ENCODE peak calls at places on chromosomes 1 and 21, in seven cellular contexts. F is ovary, R is RWPE1, Z is mammary epithelial cell, J is HL-60, G is cardiac fibroblast, X is WTC11. W is an unnamed sample.

GRCh38 chr1:94125551-94126514 is 4.9 kb upstream of the ABCA4 start:
- DNase-seq in F (no peak), R (no peak), Z (peak; percentile 20), J (no peak), G (no peak), X (no peak), W (no peak)

GRCh38 chr1:192810253-192810880 is 1.5 kb downstream of the RGS2 start:
- DNase-seq in F (no peak), R (no peak), Z (no peak), J (peak; percentile 89), G (peak; percentile 82), X (no peak), W (peak; percentile 58)

GRCh38 chr1:65979645-65980044 is 186.9 kb downstream of the PDE4B start:
- DNase-seq in F (no peak), R (no peak), Z (no peak), J (no peak), G (no peak), X (no peak), W (no peak)

GRCh38 chr1:205313681-205314308 is 7.8 kb downstream of the NUAK2 start:
- DNase-seq in F (peak; percentile 82), R (no peak), Z (no peak), J (peak; percentile 39), G (peak; percentile 84), X (peak; percentile 82), W (peak; percentile 60)

GRCh38 chr1:161335796-161336195 is 21.6 kb downstream of the SDHC start:
- DNase-seq in F (no peak), R (no peak), Z (no peak), J (no peak), G (peak; percentile 13), X (no peak), W (no peak)

GRCh38 chr1:168320805-168321577 is 40.3 kb downstream of the TBX19 start:
- DNase-seq in F (peak; percentile 42), R (peak; percentile 88), Z (peak; percentile 87), J (no peak), G (peak; percentile 92), X (no peak), W (no peak)

GRCh38 chr1:167551359-167551758 is 2.2 kb downstream of the CREG1 start:
- DNase-seq in F (no peak), R (no peak), Z (no peak), J (peak; percentile 43), G (no peak), X (no peak), W (peak; percentile 59)

GRCh38 chr21:43302356-43302700 is 124.6 kb downstream of the SIK1 start:
- DNase-seq in F (peak; percentile 34), R (no peak), Z (no peak), J (no peak), G (no peak), X (no peak), W (no peak)

GRCh38 chr1:41467673-41468072 is 16.8 kb downstream of the EDN2 start:
- DNase-seq in F (no peak), R (no peak), Z (no peak), J (no peak), G (no peak), X (no peak), W (no peak)

GRCh38 chr1:19430121-19431068 is 54.9 kb downstream of the CAPZB start:
- DNase-seq in F (peak; percentile 40), R (peak; percentile 70), Z (peak; percentile 59), J (no peak), G (peak; percentile 76), X (no peak), W (no peak)

GRCh38 chr1:85494957-85495266 is 30.0 kb upstream of the DDAH1 start:
- DNase-seq in F (no peak), R (peak; percentile 29), Z (peak; percentile 70), J (no peak), G (peak; percentile 54), X (no peak), W (no peak)

GRCh38 chr1:200641175-200641489 is 20.6 kb upstream of the KIF14 start:
- DNase-seq in F (no peak), R (peak; percentile 68), Z (no peak), J (no peak), G (peak; percentile 33), X (no peak), W (no peak)

GRCh38 chr1:94863919-94864318 is 43.8 kb downstream of the SLC44A3 start:
- DNase-seq in F (peak; percentile 55), R (peak; percentile 80), Z (peak; percentile 84), J (no peak), G (peak; percentile 95), X (no peak), W (no peak)

GRCh38 chr1:153677718-153678518 is 570 bp upstream of the NPR1 start:
- DNase-seq in F (peak; percentile 69), R (peak; percentile 60), Z (peak; percentile 29), J (peak; percentile 49), G (peak; percentile 70), X (peak; percentile 78), W (no peak)

GRCh38 chr21:30623362-30623761 is 2.9 kb downstream of the KRTAP20-4 start:
- DNase-seq in F (no peak), R (no peak), Z (no peak), J (no peak), G (no peak), X (no peak), W (no peak)

GRCh38 chr1:12052008-12052573 is 11.0 kb upstream of the TNFRSF8 start:
- DNase-seq in F (peak; percentile 79), R (peak; percentile 88), Z (peak; percentile 79), J (peak; percentile 28), G (peak; percentile 85), X (no peak), W (peak; percentile 66)

GRCh38 chr1:43468403-43468802 is 14.7 kb upstream of the HYI start:
- DNase-seq in F (no peak), R (no peak), Z (no peak), J (no peak), G (no peak), X (no peak), W (no peak)

DNA sequence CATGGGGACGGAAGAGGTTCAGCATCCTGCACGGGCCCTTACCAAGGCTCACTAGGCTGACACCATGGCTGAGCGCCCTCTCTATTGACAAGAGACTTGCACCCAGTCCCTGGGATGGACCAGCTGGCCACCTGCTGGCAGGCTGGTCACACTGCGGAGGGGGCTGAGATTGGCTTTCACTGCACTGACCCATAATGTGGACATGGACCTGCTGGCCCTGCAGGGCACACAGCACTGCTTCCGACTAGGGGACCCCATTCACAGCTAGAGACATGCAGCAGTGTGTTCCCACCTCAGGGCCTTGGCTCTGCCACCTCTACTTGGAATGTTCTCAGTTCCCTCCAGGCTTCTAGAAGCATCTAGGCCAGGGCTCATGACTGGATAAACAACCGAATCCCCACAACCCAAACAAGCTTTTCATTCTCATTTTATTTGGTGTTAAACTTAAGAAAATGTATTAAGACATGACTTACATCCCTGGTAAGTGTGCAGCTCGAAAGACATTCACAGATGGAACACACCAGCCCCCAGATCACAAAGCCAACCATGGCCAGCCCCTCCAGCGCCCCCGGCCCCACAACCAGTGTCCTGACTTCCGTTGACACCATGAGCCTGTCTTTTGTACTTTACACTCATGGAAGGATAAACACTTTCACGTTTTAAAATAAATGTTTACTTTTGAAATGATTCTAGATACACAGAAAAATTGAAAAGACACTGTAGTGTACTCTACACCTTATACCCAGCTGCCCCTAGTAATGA is 9.3 kb upstream of the SRARP start:
- DNase-seq in F (peak; percentile 71), R (peak; percentile 57), Z (peak; percentile 40), J (peak; percentile 21), G (peak; percentile 82), X (peak; percentile 60), W (peak; percentile 68)
- TF ChIP-seq CTCF in F (peak; percentile 80), R (peak; percentile 80), Z (peak; percentile 84), J (peak; percentile 75), G (peak; percentile 96), X (peak; percentile 38), W (peak; percentile 86)

DNA sequence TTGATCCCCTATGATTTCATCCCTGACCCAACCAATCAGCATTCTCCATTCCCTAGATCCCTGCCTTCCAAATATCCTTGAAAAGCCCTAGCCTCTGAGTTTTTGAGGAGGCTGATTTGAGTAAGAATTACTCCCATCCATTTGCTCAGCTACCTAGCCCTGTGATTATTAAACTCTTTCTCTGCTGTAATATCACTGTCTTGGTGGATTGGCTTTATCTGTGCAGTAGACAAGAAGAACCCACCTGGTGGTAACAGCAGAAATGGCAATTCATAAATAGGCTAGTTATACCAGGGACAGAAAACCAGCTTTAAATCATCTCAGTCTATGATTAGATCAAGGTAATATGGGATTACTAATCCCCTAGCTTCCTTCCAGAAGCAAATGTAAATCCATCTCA is 13.0 kb downstream of the IL20 start:
- DNase-seq in F (no peak), R (no peak), Z (no peak), J (no peak), G (no peak), X (no peak), W (no peak)
- TF ChIP-seq CTCF in F (no peak), R (no peak), Z (peak; percentile 8), J (peak; percentile 14), G (peak; percentile 18), X (no peak), W (no peak)

GRCh38 chr1:207959995-207960745 is 49.2 kb upstream of the CD34 start:
- DNase-seq in F (no peak), R (no peak), Z (no peak), J (no peak), G (no peak), X (no peak), W (no peak)

GRCh38 chr1:207958376-207959139 is 47.6 kb upstream of the CD34 start:
- DNase-seq in F (no peak), R (no peak), Z (no peak), J (no peak), G (no peak), X (no peak), W (no peak)

GRCh38 chr1:207962716-207963428 is 51.9 kb upstream of the CD34 start:
- DNase-seq in F (peak; percentile 60), R (no peak), Z (no peak), J (peak; percentile 6), G (peak; percentile 54), X (peak; percentile 26), W (no peak)

GRCh38 chr1:207956976-207957375 is 46.1 kb upstream of the CD34 start:
- DNase-seq in F (no peak), R (no peak), Z (no peak), J (no peak), G (no peak), X (no peak), W (no peak)

GRCh38 chr1:207959141-207959825 is 48.4 kb upstream of the CD34 start:
- DNase-seq in F (peak; percentile 93), R (peak; percentile 22), Z (peak; percentile 17), J (no peak), G (peak; percentile 73), X (peak; percentile 50), W (no peak)
- TF ChIP-seq CTCF in F (no peak), R (no peak), Z (no peak), J (no peak), G (no peak), X (no peak), W (no peak)

GRCh38 chr1:229578168-229579100 is 19.9 kb upstream of the ABCB10 start:
- DNase-seq in F (no peak), R (no peak), Z (no peak), J (no peak), G (no peak), X (no peak), W (no peak)
- TF ChIP-seq CTCF in F (no peak), R (no peak), Z (no peak), J (no peak), G (no peak), X (no peak), W (no peak)

GRCh38 chr1:2528966-2529750 is 905 bp downstream of the HES5 start:
- DNase-seq in F (no peak), R (no peak), Z (no peak), J (peak; percentile 16), G (no peak), X (peak; percentile 59), W (no peak)
- TF ChIP-seq CTCF in F (no peak), R (no peak), Z (no peak), J (no peak), G (no peak), X (no peak), W (no peak)

W was measured in CD14-positive monocyte.